ENCODE peak calls at places on chromosomes 5 and 9, in four cellular contexts. One of them, this sample, is unnamed.

GRCh38 chr5:18314192-18314778 is 680.0 kb downstream of the TAF11L14 start:
- DNase-seq in activated T-cell treated with anti-CD3 and anti-CD28 coated beads, Interleukin-2, amount 50 U/mL, for 48 hours: no peak
- DNase-seq in CD8-positive, alpha-beta T cell: no peak
- DNase-seq in SW 1271: peak
- DNase-seq in this sample: peak

GRCh38 chr5:13987843-13988464 is 43.5 kb upstream of the DNAH5 start:
- DNase-seq in activated T-cell treated with anti-CD3 and anti-CD28 coated beads, Interleukin-2, amount 50 U/mL, for 48 hours: peak
- DNase-seq in CD8-positive, alpha-beta T cell: no peak
- DNase-seq in SW 1271: peak
- DNase-seq in this sample: peak

GRCh38 chr5:173680660-173681242 is 64.3 kb upstream of the BOD1 start:
- DNase-seq in activated T-cell treated with anti-CD3 and anti-CD28 coated beads, Interleukin-2, amount 50 U/mL, for 48 hours: no peak
- DNase-seq in CD8-positive, alpha-beta T cell: no peak
- DNase-seq in SW 1271: no peak
- DNase-seq in this sample: no peak

GRCh38 chr9:124293712-124294504 is 36.2 kb downstream of the NEK6 start:
- DNase-seq in activated T-cell treated with anti-CD3 and anti-CD28 coated beads, Interleukin-2, amount 50 U/mL, for 48 hours: no peak
- DNase-seq in CD8-positive, alpha-beta T cell: no peak
- DNase-seq in SW 1271: no peak
- DNase-seq in this sample: peak

GRCh38 chr5:181241393-181241975 is 2.2 kb downstream of the RACK1 start:
- DNase-seq in activated T-cell treated with anti-CD3 and anti-CD28 coated beads, Interleukin-2, amount 50 U/mL, for 48 hours: peak
- DNase-seq in CD8-positive, alpha-beta T cell: peak
- DNase-seq in SW 1271: no peak
- DNase-seq in this sample: peak

GRCh38 chr5:372911-373709 is 51.6 kb downstream of the AHRR start:
- DNase-seq in activated T-cell treated with anti-CD3 and anti-CD28 coated beads, Interleukin-2, amount 50 U/mL, for 48 hours: peak
- DNase-seq in CD8-positive, alpha-beta T cell: peak
- DNase-seq in SW 1271: no peak
- DNase-seq in this sample: no peak

GRCh38 chr9:21965401-21965951 is 28.7 kb downstream of the CDKN2A start:
- DNase-seq in activated T-cell treated with anti-CD3 and anti-CD28 coated beads, Interleukin-2, amount 50 U/mL, for 48 hours: peak
- DNase-seq in CD8-positive, alpha-beta T cell: peak
- DNase-seq in SW 1271: no peak
- DNase-seq in this sample: no peak

GRCh38 chr5:33892419-33893151 is 795 bp upstream of the ADAMTS12 start:
- DNase-seq in activated T-cell treated with anti-CD3 and anti-CD28 coated beads, Interleukin-2, amount 50 U/mL, for 48 hours: no peak
- DNase-seq in CD8-positive, alpha-beta T cell: no peak
- DNase-seq in SW 1271: no peak
- DNase-seq in this sample: peak

GRCh38 chr9:126379661-126380365 is 53.2 kb downstream of the MVB12B start:
- DNase-seq in activated T-cell treated with anti-CD3 and anti-CD28 coated beads, Interleukin-2, amount 50 U/mL, for 48 hours: no peak
- DNase-seq in CD8-positive, alpha-beta T cell: no peak
- DNase-seq in SW 1271: no peak
- DNase-seq in this sample: no peak

This sample was measured in SJSA1.